ENCODE peak calls at places on chromosomes 11 and 22, in five cellular contexts. One of them, this sample, is unnamed.

GRCh38 chr22:42993651-42994275 is 21.2 kb downstream of the PACSIN2 start:
- DNase-seq in SK-N-SH: no peak
- DNase-seq in GM12878: no peak
- DNase-seq in HCT116: no peak
- DNase-seq in K562: no peak
- DNase-seq in this sample: peak; percentile 73

GRCh38 chr11:116918925-116919653 is 81.7 kb upstream of the APOA1 start:
- DNase-seq in SK-N-SH: no peak
- DNase-seq in GM12878: no peak
- DNase-seq in HCT116: no peak
- DNase-seq in K562: no peak
- DNase-seq in this sample: no peak

GRCh38 chr22:50544078-50544745 is 1.5 kb upstream of the KLHDC7B start:
- DNase-seq in SK-N-SH: peak; percentile 83
- DNase-seq in GM12878: no peak
- DNase-seq in HCT116: no peak
- DNase-seq in K562: no peak
- DNase-seq in this sample: peak; percentile 85

GRCh38 chr22:23306438-23306921 is 126.2 kb downstream of the BCR start:
- DNase-seq in SK-N-SH: no peak
- DNase-seq in GM12878: no peak
- DNase-seq in HCT116: no peak
- DNase-seq in K562: no peak
- DNase-seq in this sample: no peak

GRCh38 chr11:128734439-128735224 is 40.8 kb downstream of the FLI1 start:
- DNase-seq in SK-N-SH: no peak
- DNase-seq in GM12878: no peak
- DNase-seq in HCT116: no peak
- DNase-seq in K562: no peak
- DNase-seq in this sample: no peak

GRCh38 chr11:59152312-59152967 is 9.8 kb downstream of the FAM111A start:
- DNase-seq in SK-N-SH: no peak
- DNase-seq in GM12878: no peak
- DNase-seq in HCT116: no peak
- DNase-seq in K562: no peak
- DNase-seq in this sample: no peak

GRCh38 chr11:118621071-118621815 is 13.8 kb downstream of the PHLDB1 start:
- DNase-seq in SK-N-SH: peak; percentile 93
- DNase-seq in GM12878: no peak
- DNase-seq in HCT116: peak; percentile 51
- DNase-seq in K562: peak; percentile 89
- DNase-seq in this sample: no peak

GRCh38 chr22:30078320-30079311 is 1.6 kb upstream of the HORMAD2 start:
- DNase-seq in SK-N-SH: no peak
- DNase-seq in GM12878: peak; percentile 74
- DNase-seq in HCT116: no peak
- DNase-seq in K562: no peak
- DNase-seq in this sample: no peak

GRCh38 chr11:46896719-46897406 is 21.5 kb downstream of the LRP4 start:
- DNase-seq in SK-N-SH: peak; percentile 63
- DNase-seq in GM12878: no peak
- DNase-seq in HCT116: peak; percentile 12
- DNase-seq in K562: peak; percentile 70
- DNase-seq in this sample: peak; percentile 58

GRCh38 chr11:1839924-1840779 is 1.4 kb downstream of the TNNI2 start:
- DNase-seq in SK-N-SH: no peak
- DNase-seq in GM12878: no peak
- DNase-seq in HCT116: no peak
- DNase-seq in K562: no peak
- DNase-seq in this sample: no peak

GRCh38 chr22:32674925-32675825 is 126.3 kb upstream of the TIMP3 start:
- DNase-seq in SK-N-SH: no peak
- DNase-seq in GM12878: no peak
- DNase-seq in HCT116: no peak
- DNase-seq in K562: no peak
- DNase-seq in this sample: no peak

GRCh38 chr22:34113381-34113780 is 193.1 kb upstream of the LARGE1 start:
- DNase-seq in SK-N-SH: no peak
- DNase-seq in GM12878: no peak
- DNase-seq in HCT116: no peak
- DNase-seq in K562: no peak
- DNase-seq in this sample: no peak

GRCh38 chr22:19891350-19892248 is 36.9 kb upstream of the GNB1L start:
- DNase-seq in SK-N-SH: peak; percentile 89
- DNase-seq in GM12878: no peak
- DNase-seq in HCT116: no peak
- DNase-seq in K562: peak; percentile 99
- DNase-seq in this sample: no peak

GRCh38 chr11:13679768-13680167 is 11.3 kb downstream of the FAR1 start:
- DNase-seq in SK-N-SH: no peak
- DNase-seq in GM12878: no peak
- DNase-seq in HCT116: no peak
- DNase-seq in K562: no peak
- DNase-seq in this sample: no peak

GRCh38 chr11:69659591-69659990 is 15.6 kb downstream of the LTO1 start:
- DNase-seq in SK-N-SH: peak; percentile 22
- DNase-seq in GM12878: no peak
- DNase-seq in HCT116: no peak
- DNase-seq in K562: no peak
- DNase-seq in this sample: no peak

GRCh38 chr11:115965754-115966504 is 461.7 kb upstream of the CADM1 start:
- DNase-seq in SK-N-SH: peak; percentile 61
- DNase-seq in GM12878: no peak
- DNase-seq in HCT116: no peak
- DNase-seq in K562: no peak
- DNase-seq in this sample: no peak

GRCh38 chr11:108616549-108616948 is 23.0 kb upstream of the EXPH5 start:
- DNase-seq in SK-N-SH: no peak
- DNase-seq in GM12878: no peak
- DNase-seq in HCT116: peak; percentile 96
- DNase-seq in K562: no peak
- DNase-seq in this sample: peak; percentile 88

GRCh38 chr22:24289138-24289537 is 18.5 kb downstream of the SPECC1L start:
- DNase-seq in SK-N-SH: no peak
- DNase-seq in GM12878: no peak
- DNase-seq in HCT116: no peak
- DNase-seq in K562: no peak
- DNase-seq in this sample: no peak

GRCh38 chr11:119537641-119538253 is 114.8 kb upstream of the THY1 start:
- DNase-seq in SK-N-SH: no peak
- DNase-seq in GM12878: no peak
- DNase-seq in HCT116: no peak
- DNase-seq in K562: no peak
- DNase-seq in this sample: no peak

GRCh38 chr22:46736705-46737104 is 1.3 kb downstream of the CERK start:
- DNase-seq in SK-N-SH: no peak
- DNase-seq in GM12878: no peak
- DNase-seq in HCT116: no peak
- DNase-seq in K562: no peak
- DNase-seq in this sample: no peak

GRCh38 chr22:46737976-46738641 is at the start of gene CERK:
- DNase-seq in SK-N-SH: peak; percentile 95
- DNase-seq in GM12878: no peak
- DNase-seq in HCT116: no peak
- DNase-seq in K562: peak; percentile 59
- DNase-seq in this sample: peak; percentile 31

GRCh38 chr22:46735747-46736608 is 2.1 kb downstream of the CERK start:
- DNase-seq in SK-N-SH: peak; percentile 63
- DNase-seq in GM12878: no peak
- DNase-seq in HCT116: no peak
- DNase-seq in K562: no peak
- DNase-seq in this sample: no peak

GRCh38 chr22:46738642-46738960 is 549 bp upstream of the CERK start:
- DNase-seq in SK-N-SH: no peak
- DNase-seq in GM12878: no peak
- DNase-seq in HCT116: no peak
- DNase-seq in K562: no peak
- DNase-seq in this sample: no peak

GRCh38 chr22:46737105-46737975 is 712 bp downstream of the CERK start:
- DNase-seq in SK-N-SH: no peak
- DNase-seq in GM12878: no peak
- DNase-seq in HCT116: no peak
- DNase-seq in K562: peak; percentile 34
- DNase-seq in this sample: no peak
- TF ChIP-seq REST in SK-N-SH: no peak
- TF ChIP-seq REST in GM12878: no peak
- TF ChIP-seq REST in HCT116: no peak
- TF ChIP-seq REST in K562: no peak
- TF ChIP-seq REST in this sample: no peak

GRCh38 chr11:114525682-114526081 is 34.0 kb downstream of the NXPE1 start:
- DNase-seq in SK-N-SH: no peak
- DNase-seq in GM12878: no peak
- DNase-seq in HCT116: no peak
- DNase-seq in K562: no peak
- DNase-seq in this sample: no peak

GRCh38 chr11:114524122-114524521 is 35.6 kb downstream of the NXPE1 start:
- DNase-seq in SK-N-SH: no peak
- DNase-seq in GM12878: no peak
- DNase-seq in HCT116: no peak
- DNase-seq in K562: no peak
- DNase-seq in this sample: no peak

GRCh38 chr11:114522818-114523217 is 36.9 kb downstream of the NXPE1 start:
- DNase-seq in SK-N-SH: no peak
- DNase-seq in GM12878: no peak
- DNase-seq in HCT116: no peak
- DNase-seq in K562: no peak
- DNase-seq in this sample: no peak
- TF ChIP-seq REST in SK-N-SH: no peak
- TF ChIP-seq REST in GM12878: no peak
- TF ChIP-seq REST in HCT116: no peak
- TF ChIP-seq REST in K562: no peak
- TF ChIP-seq REST in this sample: no peak

GRCh38 chr11:315516-315994 is 1.7 kb downstream of the IFITM1 start:
- DNase-seq in SK-N-SH: no peak
- DNase-seq in GM12878: no peak
- DNase-seq in HCT116: no peak
- DNase-seq in K562: no peak
- DNase-seq in this sample: no peak

GRCh38 chr11:315051-315481 is 1.2 kb downstream of the IFITM1 start:
- DNase-seq in SK-N-SH: no peak
- DNase-seq in GM12878: no peak
- DNase-seq in HCT116: no peak
- DNase-seq in K562: no peak
- DNase-seq in this sample: no peak

GRCh38 chr11:313787-314547 is at the start of gene IFITM1:
- DNase-seq in SK-N-SH: no peak
- DNase-seq in GM12878: peak; percentile 92
- DNase-seq in HCT116: no peak
- DNase-seq in K562: peak; percentile 89
- DNase-seq in this sample: no peak

GRCh38 chr11:316891-317291 is 3.1 kb downstream of the IFITM1 start:
- DNase-seq in SK-N-SH: no peak
- DNase-seq in GM12878: no peak
- DNase-seq in HCT116: no peak
- DNase-seq in K562: no peak
- DNase-seq in this sample: no peak

GRCh38 chr11:316031-316701 is 2.3 kb downstream of the IFITM1 start:
- DNase-seq in SK-N-SH: peak; percentile 43
- DNase-seq in GM12878: no peak
- DNase-seq in HCT116: no peak
- DNase-seq in K562: peak; percentile 66
- DNase-seq in this sample: no peak
- TF ChIP-seq REST in SK-N-SH: no peak
- TF ChIP-seq REST in GM12878: no peak
- TF ChIP-seq REST in HCT116: no peak
- TF ChIP-seq REST in K562: no peak
- TF ChIP-seq REST in this sample: no peak

DNA sequence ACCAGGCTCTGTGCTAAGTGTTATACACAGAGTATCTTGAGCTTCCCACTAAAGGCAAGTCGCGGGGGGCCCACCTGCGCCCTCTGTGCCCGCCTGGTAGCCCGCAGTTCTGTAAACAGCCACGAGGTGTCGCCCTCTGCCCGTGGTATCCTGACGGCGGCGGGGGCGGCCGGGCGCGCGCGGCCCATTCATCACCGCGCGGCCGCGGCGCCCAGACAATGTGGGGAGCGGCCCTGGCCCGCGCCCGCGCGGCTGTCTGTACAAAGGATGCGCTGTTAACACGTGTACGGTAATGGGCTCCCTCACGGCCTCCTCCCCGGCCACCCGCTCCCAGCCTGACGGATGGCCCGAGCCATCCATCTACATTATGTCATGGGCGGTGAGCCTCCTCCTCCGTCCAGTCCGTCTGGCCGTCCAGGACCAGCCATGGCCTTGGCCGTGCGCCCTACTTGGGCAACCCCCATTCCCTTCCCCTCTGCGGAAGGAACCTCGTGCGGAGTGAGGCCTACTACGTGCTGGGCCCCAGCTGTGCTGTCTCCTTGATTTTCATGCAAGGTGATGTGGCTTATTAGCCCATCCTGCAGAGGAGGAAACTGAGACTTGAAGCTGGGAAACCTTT is 99.4 kb downstream of the MIAT start:
- DNase-seq in SK-N-SH: peak; percentile 88
- DNase-seq in GM12878: no peak
- DNase-seq in HCT116: peak; percentile 8
- DNase-seq in K562: peak; percentile 57
- DNase-seq in this sample: no peak
- TF ChIP-seq REST in SK-N-SH: no peak
- TF ChIP-seq REST in GM12878: no peak
- TF ChIP-seq REST in HCT116: no peak
- TF ChIP-seq REST in K562: no peak
- TF ChIP-seq REST in this sample: no peak

GRCh38 chr11:130310622-130311021 is 4.1 kb downstream of the ZBTB44 start:
- DNase-seq in SK-N-SH: no peak
- DNase-seq in GM12878: no peak
- DNase-seq in HCT116: no peak
- DNase-seq in K562: no peak
- DNase-seq in this sample: no peak
- TF ChIP-seq REST in SK-N-SH: no peak
- TF ChIP-seq REST in GM12878: no peak
- TF ChIP-seq REST in HCT116: no peak
- TF ChIP-seq REST in K562: no peak
- TF ChIP-seq REST in this sample: no peak

DNA sequence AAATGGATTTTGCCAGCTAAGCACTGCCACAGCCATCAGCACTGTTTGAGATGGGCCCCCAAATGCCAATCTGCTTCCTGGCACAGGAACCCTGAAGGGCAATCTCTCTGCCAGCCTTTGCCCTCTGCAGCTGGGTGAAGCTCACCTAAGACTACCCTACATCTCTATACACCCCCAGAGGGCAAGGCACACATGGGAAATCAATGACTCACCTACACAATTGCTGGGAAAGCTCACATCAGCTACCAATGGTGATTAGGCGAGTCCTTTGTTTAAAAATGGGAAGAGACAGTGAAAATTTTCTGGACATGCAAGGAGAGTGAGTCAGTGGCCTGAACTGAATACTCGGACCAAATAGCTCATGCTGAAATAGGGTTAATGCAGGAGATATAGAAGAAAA is 12.6 kb upstream of the PRDM11 start:
- DNase-seq in SK-N-SH: no peak
- DNase-seq in GM12878: no peak
- DNase-seq in HCT116: no peak
- DNase-seq in K562: no peak
- DNase-seq in this sample: no peak
- TF ChIP-seq REST in SK-N-SH: no peak
- TF ChIP-seq REST in GM12878: no peak
- TF ChIP-seq REST in HCT116: no peak
- TF ChIP-seq REST in K562: no peak
- TF ChIP-seq REST in this sample: no peak